ENCODE peak calls at places on chromosomes 5 and 9, in four cellular contexts. T is GM04504; S is thoracic aorta; M is stimulated activated naive CD4-positive, alpha-beta T cell. I is an unnamed sample.

GRCh38 chr9:113705306-113705937 is 170.7 kb upstream of the ZNF618 start:
- DNase-seq in T (no peak), S (no peak), M (no peak), I (no peak)

GRCh38 chr5:175889910-175890684 is 18.7 kb downstream of the CPLX2 start:
- DNase-seq in S (no peak), T (no peak), M (no peak), I (no peak)

GRCh38 chr5:115594343-115595047 is 7.8 kb downstream of the TICAM2 start:
- DNase-seq in S (no peak), M (no peak), T (no peak), I (no peak)

GRCh38 chr9:93501406-93501805 is 48.0 kb upstream of the FAM120AOS start:
- DNase-seq in T (no peak), M (no peak), S (no peak), I (no peak)

GRCh38 chr9:2623046-2623865 is 1.7 kb downstream of the VLDLR start:
- DNase-seq in S (no peak), M (no peak), T (no peak), I (no peak)

GRCh38 chr9:1173211-1173610 is 123.1 kb downstream of the DMRT2 start:
- DNase-seq in T (peak), S (no peak), M (no peak), I (no peak)

GRCh38 chr5:55383254-55383653 is 75.5 kb downstream of the MTREX start:
- DNase-seq in S (no peak), T (no peak), M (no peak), I (no peak)

GRCh38 chr5:10580531-10581423 is 16.9 kb downstream of the ANKRD33B start:
- DNase-seq in S (no peak), M (no peak), T (no peak), I (no peak)

GRCh38 chr5:85549836-85550599 is 1067.7 kb upstream of the COX7C start:
- DNase-seq in T (no peak), S (no peak), M (no peak), I (no peak)

GRCh38 chr5:94744906-94745305 is 126.4 kb downstream of the SLF1 start:
- DNase-seq in M (no peak), S (no peak), T (no peak), I (no peak)

GRCh38 chr9:81373294-81373693 is 316.1 kb downstream of the TLE1 start:
- DNase-seq in S (no peak), M (no peak), T (no peak), I (no peak)

GRCh38 chr9:91117959-91118651 is 243.6 kb downstream of the AUH start:
- DNase-seq in M (no peak), S (peak), T (no peak), I (no peak)

GRCh38 chr5:33231214-33231710 is 209.5 kb upstream of the TARS1 start:
- DNase-seq in M (no peak), S (no peak), T (no peak), I (no peak)

GRCh38 chr9:97889941-97890557 is 32.3 kb downstream of the TRMO start:
- DNase-seq in S (no peak), T (no peak), M (peak), I (no peak)

GRCh38 chr5:83924891-83925290 is 204.2 kb upstream of the HAPLN1 start:
- DNase-seq in S (no peak), T (no peak), M (no peak), I (no peak)

GRCh38 chr9:115126406-115126805 is 8.4 kb upstream of the TNC start:
- DNase-seq in M (no peak), S (no peak), T (no peak), I (no peak)

GRCh38 chr5:159518361-159518760 is 188.1 kb upstream of the IL12B start:
- DNase-seq in S (peak), M (no peak), T (no peak), I (no peak)

GRCh38 chr5:73900566-73900965 is 274.6 kb downstream of the ARHGEF28 start:
- DNase-seq in M (no peak), S (no peak), T (no peak), I (no peak)